ENCODE peak calls at places on chromosomes 16 and 17, in seven cellular contexts. P is GM10248, B is foreskin fibroblast, T is pancreas, Y is endothelial cell, Z is endothelial cell of umbilical vein, G is tibial artery. M is an unnamed sample.

GRCh38 chr16:9039208-9039607 is 52.2 kb upstream of the HAPSTR1 start:
- DNase-seq in P (no peak), Z (no peak), G (no peak), Y (peak), B (no peak), T (no peak), M (no peak)

GRCh38 chr16:15950167-15950854 is 895 bp downstream of the ABCC1 start:
- DNase-seq in Y (peak), Z (peak), G (peak), T (no peak), B (peak), P (peak), M (peak)

GRCh38 chr16:8831450-8832382 is 34.1 kb downstream of the PMM2 start:
- DNase-seq in Z (no peak), Y (no peak), T (no peak), G (no peak), P (no peak), B (no peak), M (no peak)

GRCh38 chr17:55770220-55770870 is 19.5 kb downstream of the PCTP start:
- DNase-seq in G (no peak), Y (no peak), B (peak), P (peak), Z (peak), T (no peak), M (no peak)

GRCh38 chr17:73595068-73595865 is 49.0 kb downstream of the SDK2 start:
- DNase-seq in T (no peak), B (no peak), P (peak), Y (peak), G (no peak), Z (no peak), M (peak)

GRCh38 chr16:31439519-31439918 is 3.1 kb downstream of the ZNF843 start:
- DNase-seq in Z (no peak), Y (no peak), B (no peak), P (no peak), G (peak), T (no peak), M (no peak)

GRCh38 chr16:14462811-14463210 is 167.2 kb downstream of the PARN start:
- DNase-seq in Y (no peak), B (peak), Z (peak), P (no peak), T (no peak), G (no peak), M (no peak)

GRCh38 chr17:29349409-29349808 is 40.8 kb upstream of the TAOK1 start:
- DNase-seq in P (no peak), T (no peak), B (no peak), G (no peak), Y (no peak), Z (no peak), M (no peak)

GRCh38 chr16:86073103-86073625 is 174.2 kb downstream of the IRF8 start:
- DNase-seq in B (no peak), P (no peak), G (no peak), Y (no peak), Z (no peak), T (no peak), M (no peak)
- TF ChIP-seq CTCF in B (no peak), P (no peak), G (no peak), Y (no peak), Z (no peak), T (no peak), M (no peak)

DNA sequence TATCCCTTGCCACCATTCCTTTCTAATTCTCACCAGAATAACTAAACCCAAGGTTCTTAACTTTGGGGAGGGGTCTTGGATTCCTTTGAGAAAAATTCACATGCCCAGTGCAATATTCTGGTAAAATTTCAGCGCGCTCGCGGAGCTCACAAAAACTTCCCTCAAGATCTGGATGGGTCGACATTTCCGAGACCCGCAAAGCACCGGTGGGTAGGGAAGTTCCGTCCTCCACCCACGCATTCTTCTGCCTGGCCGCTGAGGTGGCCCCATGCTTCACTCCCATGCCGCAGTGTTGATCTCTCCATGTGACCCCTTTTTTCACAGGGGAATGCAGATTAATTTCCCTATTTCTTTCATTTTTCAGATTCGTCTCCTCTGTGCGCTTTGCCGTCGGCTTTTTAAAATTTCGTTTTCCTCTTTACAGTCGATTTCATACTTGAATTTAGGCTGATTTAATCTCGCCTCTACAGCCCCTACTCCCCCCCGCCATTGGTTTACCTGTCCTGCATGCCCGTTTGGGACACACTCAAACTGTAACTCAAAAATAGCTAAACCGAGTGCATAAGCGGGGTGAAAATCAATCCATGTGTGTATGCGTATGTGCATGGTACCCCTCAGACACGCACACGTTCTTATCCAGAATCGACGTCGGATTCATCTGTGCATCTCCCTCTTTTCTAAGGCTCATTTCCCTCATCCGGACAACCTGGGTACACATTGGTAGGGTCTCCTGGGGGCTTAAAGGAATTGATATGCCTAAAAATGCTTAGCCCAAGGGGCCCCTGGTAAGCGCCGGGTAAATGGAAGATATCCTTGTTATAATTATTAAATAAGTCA is 1.4 kb upstream of the SP6 start:
- DNase-seq in Y (no peak), B (no peak), P (peak), G (no peak), T (no peak), Z (no peak), M (no peak)
- TF ChIP-seq CTCF in Y (no peak), B (no peak), P (no peak), G (no peak), T (no peak), Z (no peak), M (no peak)

GRCh38 chr17:39246274-39246673 is 20.5 kb upstream of the STAC2 start:
- DNase-seq in G (peak), Z (no peak), Y (no peak), T (no peak), B (no peak), P (no peak), M (no peak)
- TF ChIP-seq CTCF in G (no peak), Z (no peak), Y (no peak), T (no peak), B (no peak), P (no peak), M (no peak)

DNA sequence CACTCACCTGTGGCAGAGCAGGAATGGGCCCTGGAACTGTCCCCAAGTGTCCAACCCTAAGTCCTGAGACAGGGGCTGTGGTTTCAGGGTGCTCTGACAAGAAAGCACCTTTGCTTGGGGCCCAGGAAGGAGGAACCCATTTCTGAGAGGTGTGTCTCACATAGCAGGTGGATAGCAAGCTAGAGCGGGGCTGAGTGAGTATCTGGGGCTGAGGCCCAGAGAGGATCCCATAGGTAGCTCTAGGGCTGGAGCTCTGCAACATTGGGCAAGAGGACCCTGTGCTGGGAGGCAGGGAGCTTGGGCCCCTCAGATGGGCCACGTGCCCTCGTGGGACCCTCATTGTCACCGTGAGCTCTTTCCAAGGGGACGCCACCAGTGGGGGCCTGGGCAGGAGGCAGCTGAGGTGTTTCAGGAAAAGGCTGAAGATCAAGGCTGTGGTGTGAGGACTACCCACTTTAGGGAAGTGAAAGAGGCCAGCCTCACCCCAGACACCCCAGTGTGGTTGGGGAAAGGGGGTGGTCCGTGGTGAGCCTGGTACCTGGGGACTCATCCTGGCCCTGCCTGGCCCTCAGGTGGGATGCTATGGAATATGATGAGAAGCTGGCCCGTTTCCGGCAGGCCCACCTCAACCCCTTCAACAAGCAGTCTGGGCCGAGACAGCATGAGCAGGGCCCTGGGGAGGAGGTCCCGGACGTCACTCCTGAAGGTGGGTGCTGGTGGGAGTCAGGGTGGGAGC is 5.3 kb downstream of the DEF8 start:
- DNase-seq in B (no peak), T (no peak), G (no peak), Y (no peak), P (peak), Z (no peak), M (peak)
- TF ChIP-seq CTCF in B (no peak), T (no peak), G (no peak), Y (no peak), P (no peak), Z (no peak), M (no peak)

DNA sequence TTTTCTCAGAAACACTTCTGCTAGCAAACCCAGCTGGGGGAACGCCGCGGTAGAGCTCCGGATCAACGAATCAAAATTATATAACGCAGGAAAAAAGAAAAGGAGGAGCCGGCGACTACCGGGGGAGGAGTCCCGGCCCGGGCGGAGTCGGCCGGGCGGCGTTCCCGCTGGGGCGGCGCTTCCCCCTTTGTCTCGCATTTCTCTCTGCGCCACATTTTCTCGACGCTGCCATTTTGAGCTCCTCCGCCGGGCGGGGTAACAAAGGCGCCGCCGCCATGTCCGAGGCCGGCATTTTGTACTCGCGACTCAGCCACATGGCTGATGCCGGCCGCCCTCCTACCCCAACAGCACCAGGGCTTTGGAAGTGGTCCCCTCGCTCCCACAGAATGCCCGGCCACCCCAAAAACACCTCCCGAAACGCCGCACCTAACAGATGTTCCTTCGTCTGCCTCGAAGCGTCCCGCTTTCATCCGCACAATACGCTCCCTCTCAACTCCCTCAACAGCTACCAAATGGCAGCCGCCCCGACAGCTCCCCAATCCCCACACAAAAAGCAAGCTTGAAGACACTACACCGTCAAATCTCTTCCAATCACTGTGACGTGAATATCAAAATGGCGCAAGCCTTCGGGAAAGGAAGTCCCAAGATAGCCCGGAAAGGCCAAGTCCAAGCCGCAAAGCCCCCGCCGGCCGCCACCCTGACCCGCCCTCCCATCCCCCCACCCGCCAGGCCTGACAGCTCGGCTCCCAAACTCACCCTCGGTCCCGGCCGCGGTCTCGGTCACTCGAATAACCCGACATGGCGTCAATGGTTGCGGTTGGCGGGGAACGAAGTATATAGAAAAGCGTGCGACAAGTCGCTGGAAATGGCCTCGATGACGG is 529 bp downstream of the DDX5 start:
- DNase-seq in P (peak), T (peak), Z (peak), Y (peak), G (peak), B (peak), M (peak)
- TF ChIP-seq CTCF in P (no peak), T (no peak), Z (no peak), Y (no peak), G (no peak), B (no peak), M (no peak)

GRCh38 chr16:64983983-64984382 is 137.9 kb downstream of the CDH11 start:
- DNase-seq in P (no peak), Z (peak), B (peak), G (no peak), T (no peak), Y (peak), M (no peak)
- TF ChIP-seq CTCF in P (no peak), Z (peak), B (peak), G (peak), T (no peak), Y (peak), M (no peak)